ENCODE peak calls at places on chromosomes 11 and 22, in five cellular contexts. E is stomach, U is tibial nerve, O is GM12891, L is NB4. W is an unnamed sample.

GRCh38 chr11:68010058-68011041 is at the start of gene ALDH3B1:
- DNase-seq in O (no peak), E (peak), L (peak), U (peak), W (peak)

GRCh38 chr22:41800348-41801146 is at the start of gene CCDC134:
- DNase-seq in U (peak), L (peak), O (peak), E (peak), W (peak)

GRCh38 chr11:33377852-33378385 is 120.7 kb downstream of the HIPK3 start:
- DNase-seq in U (no peak), E (no peak), O (no peak), L (no peak), W (no peak)

GRCh38 chr11:107719062-107719461 is 7.2 kb upstream of the SLN start:
- DNase-seq in O (no peak), U (no peak), E (no peak), L (no peak), W (no peak)

GRCh38 chr11:69370984-69371709 is 77.2 kb downstream of the MYEOV start:
- DNase-seq in U (no peak), L (no peak), O (no peak), E (peak), W (no peak)

GRCh38 chr22:37186228-37186996 is 1.6 kb downstream of the C1QTNF6 start:
- DNase-seq in E (no peak), L (peak), O (peak), U (peak), W (peak)

GRCh38 chr11:109490953-109491733 is 69.2 kb downstream of the C11orf87 start:
- DNase-seq in U (no peak), L (no peak), O (no peak), E (no peak), W (no peak)

GRCh38 chr22:45290410-45290936 is 5.7 kb downstream of the UPK3A start:
- DNase-seq in U (no peak), O (no peak), E (peak), L (no peak), W (no peak)

GRCh38 chr11:126358763-126359160 is 3.3 kb downstream of the ST3GAL4 start:
- DNase-seq in O (no peak), E (no peak), L (no peak), U (no peak), W (no peak)

GRCh38 chr11:59283825-59284772 is 71.4 kb upstream of the MPEG1 start:
- DNase-seq in E (peak), L (peak), U (peak), O (no peak), W (no peak)

GRCh38 chr11:62137276-62137861 is 13.6 kb downstream of the INCENP start:
- DNase-seq in E (no peak), U (no peak), O (no peak), L (no peak), W (no peak)

GRCh38 chr11:17298302-17298701 is 21.8 kb downstream of the NUCB2 start:
- DNase-seq in O (no peak), U (no peak), L (no peak), E (no peak), W (no peak)

GRCh38 chr11:108511851-108512474 is 13.8 kb upstream of the POGLUT3 start:
- DNase-seq in E (no peak), U (no peak), O (no peak), L (no peak), W (no peak)

GRCh38 chr11:128684582-128685382 is 9.1 kb upstream of the FLI1 start:
- DNase-seq in E (no peak), U (no peak), L (no peak), O (no peak), W (no peak)

GRCh38 chr11:34825670-34826383 is 90.4 kb downstream of the APIP start:
- DNase-seq in U (no peak), E (peak), L (no peak), O (no peak), W (no peak)

DNA sequence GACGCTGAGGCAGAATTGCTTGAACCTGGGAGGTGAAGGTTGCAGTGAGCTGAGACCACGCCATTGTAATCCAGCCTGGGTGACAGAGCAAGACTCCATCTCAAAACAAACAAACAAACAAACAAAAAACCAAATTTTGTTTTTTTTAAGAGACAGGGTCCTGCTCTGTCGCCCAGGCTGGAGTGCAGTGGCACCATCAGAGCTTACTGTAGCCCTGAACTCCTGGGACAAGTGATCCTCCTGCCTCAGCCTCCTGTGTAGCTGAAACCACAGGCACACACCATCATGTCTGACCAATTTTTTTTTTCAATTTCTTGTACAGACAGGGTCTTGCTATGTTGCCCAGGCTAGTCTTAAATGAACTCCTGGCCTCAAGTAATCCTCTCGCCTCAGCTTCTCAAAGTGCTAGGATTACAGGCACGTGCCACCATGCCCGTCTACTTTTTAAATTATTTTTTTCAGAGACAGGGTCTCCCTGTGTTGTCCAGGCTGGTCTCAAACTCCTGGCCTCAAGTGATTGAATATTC is 13.2 kb upstream of the PPM1F start:
- DNase-seq in U (no peak), E (no peak), O (no peak), L (no peak), W (no peak)
- TF ChIP-seq POLR2A in U (no peak), E (no peak), O (no peak), L (no peak), W (no peak)

DNA sequence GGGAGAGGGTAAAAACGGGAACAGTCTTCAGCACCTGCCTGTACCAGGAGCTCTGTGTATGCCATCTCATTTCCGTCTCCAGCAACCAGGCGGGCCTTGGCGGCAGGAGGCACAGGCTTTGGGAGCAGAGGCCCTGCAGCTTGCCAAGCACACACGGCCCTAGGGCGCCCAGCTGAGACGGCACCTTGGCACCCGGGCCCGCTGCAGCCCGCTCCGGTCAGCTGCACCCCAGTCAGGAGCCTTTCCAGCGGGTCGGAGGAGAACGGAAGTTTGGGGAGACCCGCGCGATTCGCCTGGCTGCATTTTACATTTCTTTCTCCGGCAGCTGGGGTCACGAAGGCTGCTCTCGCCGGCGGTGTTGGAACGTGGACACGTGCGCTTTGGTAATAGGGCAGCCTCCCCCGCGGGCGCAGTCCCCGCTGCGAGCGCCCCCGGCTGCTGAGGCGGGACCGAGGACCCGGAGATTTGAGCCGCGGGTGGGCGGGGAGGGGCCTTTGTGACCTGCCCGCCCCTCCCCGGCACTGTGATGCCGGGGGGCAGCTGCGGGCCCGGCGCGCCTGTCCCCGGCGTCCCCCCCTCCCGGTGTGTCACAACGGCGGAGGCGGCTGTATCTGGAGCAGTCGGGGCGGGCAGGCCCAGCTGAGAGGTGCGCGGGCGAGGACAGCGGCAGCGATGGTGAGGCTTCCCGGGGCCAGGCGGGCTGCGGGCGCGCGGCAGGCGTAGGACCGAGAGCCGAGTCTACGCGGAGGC is at the start of gene TUBA8:
- DNase-seq in L (peak), O (peak), U (no peak), E (peak), W (no peak)
- TF ChIP-seq POLR2A in L (no peak), O (no peak), U (no peak), E (no peak), W (no peak)

GRCh38 chr11:113773416-113774173 is at the start of gene ZW10:
- DNase-seq in U (peak), L (peak), E (peak), O (peak), W (peak)
- TF ChIP-seq POLR2A in U (peak), L (peak), E (no peak), O (peak), W (peak)

GRCh38 chr22:44088976-44089570 is 65.0 kb downstream of the PARVB start:
- DNase-seq in U (no peak), L (no peak), O (no peak), E (no peak), W (peak)

GRCh38 chr22:44089717-44090570 is 65.8 kb downstream of the PARVB start:
- DNase-seq in L (no peak), E (no peak), U (no peak), O (no peak), W (no peak)

GRCh38 chr22:44084044-44084772 is 60.1 kb downstream of the PARVB start:
- DNase-seq in L (no peak), O (no peak), E (no peak), U (no peak), W (no peak)

GRCh38 chr22:44086759-44087158 is 62.7 kb downstream of the PARVB start:
- DNase-seq in O (no peak), L (no peak), U (no peak), E (no peak), W (no peak)

GRCh38 chr22:44085743-44086741 is 61.9 kb downstream of the PARVB start:
- DNase-seq in E (peak), L (peak), O (peak), U (peak), W (peak)
- TF ChIP-seq POLR2A in E (no peak), L (no peak), O (no peak), U (no peak), W (no peak)

W was measured in H54.